ENCODE peak calls at places on chromosomes 3 and 15, in four cellular contexts. One of them, this sample, is unnamed.

GRCh38 chr15:81469154-81469553 is 95.1 kb upstream of the TMC3 start:
- DNase-seq in EL: no peak
- DNase-seq in astrocyte: no peak
- DNase-seq in NCI-H69: no peak
- DNase-seq in this sample: no peak

GRCh38 chr15:31297880-31298456 is 28.7 kb upstream of the KLF13 start:
- DNase-seq in NCI-H69: peak
- DNase-seq in EL: no peak
- DNase-seq in astrocyte: no peak
- DNase-seq in this sample: no peak

GRCh38 chr3:9229325-9229724 is 20.1 kb downstream of the SRGAP3 start:
- DNase-seq in NCI-H69: no peak
- DNase-seq in EL: no peak
- DNase-seq in astrocyte: peak
- DNase-seq in this sample: no peak

GRCh38 chr3:156750191-156750873 is 75.8 kb upstream of the LEKR1 start:
- DNase-seq in astrocyte: peak
- DNase-seq in EL: peak
- DNase-seq in NCI-H69: peak
- DNase-seq in this sample: no peak

GRCh38 chr3:188104050-188104449 is 49.9 kb upstream of the LPP start:
- DNase-seq in NCI-H69: no peak
- DNase-seq in astrocyte: no peak
- DNase-seq in EL: peak
- DNase-seq in this sample: no peak

GRCh38 chr3:114624047-114624445 is 330.2 kb downstream of the TIGIT start:
- DNase-seq in astrocyte: peak
- DNase-seq in EL: peak
- DNase-seq in NCI-H69: no peak
- DNase-seq in this sample: peak

GRCh38 chr3:23489338-23490158 is 286.4 kb downstream of the UBE2E2 start:
- DNase-seq in EL: peak
- DNase-seq in NCI-H69: no peak
- DNase-seq in astrocyte: peak
- DNase-seq in this sample: no peak

GRCh38 chr3:187684444-187684843 is 14.2 kb upstream of the SST start:
- DNase-seq in EL: no peak
- DNase-seq in astrocyte: no peak
- DNase-seq in NCI-H69: no peak
- DNase-seq in this sample: no peak

GRCh38 chr3:183826448-183826847 is 1.1 kb upstream of the MAP6D1 start:
- DNase-seq in NCI-H69: peak
- DNase-seq in EL: no peak
- DNase-seq in astrocyte: no peak
- DNase-seq in this sample: no peak

GRCh38 chr3:185362850-185363661 is at the start of gene MAP3K13:
- DNase-seq in NCI-H69: peak
- DNase-seq in astrocyte: peak
- DNase-seq in EL: peak
- DNase-seq in this sample: peak

GRCh38 chr15:89021224-89021623 is 67.0 kb upstream of the ABHD2 start:
- DNase-seq in EL: no peak
- DNase-seq in astrocyte: no peak
- DNase-seq in NCI-H69: no peak
- DNase-seq in this sample: no peak

GRCh38 chr15:83692820-83693581 is 39.1 kb downstream of the ADAMTSL3 start:
- DNase-seq in EL: no peak
- DNase-seq in NCI-H69: no peak
- DNase-seq in astrocyte: no peak
- DNase-seq in this sample: no peak

GRCh38 chr3:132055872-132056271 is 21.1 kb upstream of the CPNE4 start:
- DNase-seq in astrocyte: no peak
- DNase-seq in NCI-H69: no peak
- DNase-seq in EL: no peak
- DNase-seq in this sample: no peak

GRCh38 chr15:27545494-27546255 is 553.4 kb downstream of the OCA2 start:
- DNase-seq in astrocyte: peak
- DNase-seq in NCI-H69: peak
- DNase-seq in EL: no peak
- DNase-seq in this sample: no peak

GRCh38 chr3:14517601-14518431 is 22.3 kb downstream of the GRIP2 start:
- DNase-seq in EL: no peak
- DNase-seq in NCI-H69: no peak
- DNase-seq in astrocyte: no peak
- DNase-seq in this sample: no peak

GRCh38 chr15:99956022-99956775 is 223.0 kb upstream of the LYSMD4 start:
- DNase-seq in EL: no peak
- DNase-seq in astrocyte: no peak
- DNase-seq in NCI-H69: no peak
- DNase-seq in this sample: no peak

This sample was measured in NCI-H460.